ENCODE peak calls at places on chromosomes 1 and 21, in four cellular contexts. One of them, this sample, is unnamed.

GRCh38 chr1:184210048-184210447 is 158.5 kb downstream of the TSEN15 start:
- DNase-seq in fibroblast of lung: peak
- DNase-seq in HCT116: no peak
- DNase-seq in MM.1S: no peak
- DNase-seq in this sample: no peak

GRCh38 chr1:236204043-236204442 is 61.7 kb downstream of the GPR137B start:
- DNase-seq in fibroblast of lung: peak
- DNase-seq in HCT116: no peak
- DNase-seq in MM.1S: no peak
- DNase-seq in this sample: no peak

GRCh38 chr1:218568962-218569530 is 223.9 kb downstream of the TGFB2 start:
- DNase-seq in fibroblast of lung: no peak
- DNase-seq in MM.1S: no peak
- DNase-seq in HCT116: no peak
- DNase-seq in this sample: no peak

GRCh38 chr1:55478742-55479141 is 263.6 kb upstream of the USP24 start:
- DNase-seq in fibroblast of lung: peak
- DNase-seq in MM.1S: peak
- DNase-seq in HCT116: peak
- DNase-seq in this sample: no peak

GRCh38 chr1:94743866-94744265 is 76.3 kb upstream of the SLC44A3 start:
- DNase-seq in MM.1S: no peak
- DNase-seq in fibroblast of lung: peak
- DNase-seq in HCT116: no peak
- DNase-seq in this sample: no peak

GRCh38 chr21:16071761-16072160 is 342.0 kb downstream of the USP25 start:
- DNase-seq in HCT116: no peak
- DNase-seq in MM.1S: no peak
- DNase-seq in fibroblast of lung: no peak
- DNase-seq in this sample: no peak

GRCh38 chr1:112894010-112894292 is 62.0 kb downstream of the SLC16A1 start:
- DNase-seq in MM.1S: no peak
- DNase-seq in fibroblast of lung: no peak
- DNase-seq in HCT116: no peak
- DNase-seq in this sample: no peak

GRCh38 chr1:234230414-234230862 is 142.8 kb upstream of the COA6 start:
- DNase-seq in fibroblast of lung: no peak
- DNase-seq in HCT116: no peak
- DNase-seq in MM.1S: no peak
- DNase-seq in this sample: no peak

GRCh38 chr1:89942825-89943658 is 51.9 kb upstream of the ZNF326 start:
- DNase-seq in MM.1S: no peak
- DNase-seq in fibroblast of lung: peak
- DNase-seq in HCT116: no peak
- DNase-seq in this sample: peak

GRCh38 chr1:232650433-232650832 is 20.5 kb upstream of the SIPA1L2 start:
- DNase-seq in HCT116: no peak
- DNase-seq in MM.1S: no peak
- DNase-seq in fibroblast of lung: no peak
- DNase-seq in this sample: no peak

GRCh38 chr21:42261832-42262200 is 42.9 kb downstream of the ABCG1 start:
- DNase-seq in MM.1S: no peak
- DNase-seq in fibroblast of lung: no peak
- DNase-seq in HCT116: no peak
- DNase-seq in this sample: no peak

GRCh38 chr1:81128079-81128478 is 672.7 kb upstream of the ADGRL2 start:
- DNase-seq in MM.1S: peak
- DNase-seq in fibroblast of lung: no peak
- DNase-seq in HCT116: no peak
- DNase-seq in this sample: no peak

GRCh38 chr1:185483647-185484450 is 166.8 kb upstream of the IVNS1ABP start:
- DNase-seq in HCT116: no peak
- DNase-seq in fibroblast of lung: peak
- DNase-seq in MM.1S: no peak
- DNase-seq in this sample: peak

GRCh38 chr1:204207136-204207616 is 6.6 kb downstream of the GOLT1A start:
- DNase-seq in fibroblast of lung: peak
- DNase-seq in HCT116: peak
- DNase-seq in MM.1S: peak
- DNase-seq in this sample: no peak

GRCh38 chr1:115454835-115455511 is 116.9 kb upstream of the NGF start:
- DNase-seq in fibroblast of lung: peak
- DNase-seq in MM.1S: no peak
- DNase-seq in HCT116: no peak
- DNase-seq in this sample: no peak

GRCh38 chr1:59446257-59446901 is 149.5 kb downstream of the FGGY start:
- DNase-seq in MM.1S: no peak
- DNase-seq in HCT116: no peak
- DNase-seq in fibroblast of lung: peak
- DNase-seq in this sample: no peak

GRCh38 chr1:52880226-52880625 is 37.7 kb downstream of the ZYG11A start:
- DNase-seq in HCT116: no peak
- DNase-seq in fibroblast of lung: no peak
- DNase-seq in MM.1S: no peak
- DNase-seq in this sample: no peak

GRCh38 chr1:164932580-164932979 is 373.6 kb downstream of the PBX1 start:
- DNase-seq in MM.1S: no peak
- DNase-seq in HCT116: no peak
- DNase-seq in fibroblast of lung: no peak
- DNase-seq in this sample: no peak

GRCh38 chr1:153476491-153477093 is 16.1 kb upstream of the S100A7 start:
- DNase-seq in MM.1S: no peak
- DNase-seq in HCT116: no peak
- DNase-seq in fibroblast of lung: no peak
- DNase-seq in this sample: no peak

GRCh38 chr1:201518105-201518504 is 11.2 kb upstream of the CSRP1 start:
- DNase-seq in MM.1S: no peak
- DNase-seq in HCT116: no peak
- DNase-seq in fibroblast of lung: no peak
- DNase-seq in this sample: no peak

GRCh38 chr21:37130971-37131370 is 57.9 kb downstream of the TTC3 start:
- DNase-seq in MM.1S: no peak
- DNase-seq in HCT116: no peak
- DNase-seq in fibroblast of lung: no peak
- DNase-seq in this sample: peak

GRCh38 chr1:211332036-211332616 is 5.5 kb downstream of the TRAF5 start:
- DNase-seq in MM.1S: no peak
- DNase-seq in fibroblast of lung: no peak
- DNase-seq in HCT116: no peak
- DNase-seq in this sample: no peak

GRCh38 chr21:27424601-27425000 is 457.7 kb upstream of the ADAMTS5 start:
- DNase-seq in HCT116: no peak
- DNase-seq in MM.1S: no peak
- DNase-seq in fibroblast of lung: no peak
- DNase-seq in this sample: no peak

GRCh38 chr1:48939828-48940227 is 163.1 kb upstream of the BEND5 start:
- DNase-seq in MM.1S: no peak
- DNase-seq in HCT116: no peak
- DNase-seq in fibroblast of lung: no peak
- DNase-seq in this sample: no peak

GRCh38 chr1:17719874-17720273 is 35.3 kb upstream of the ACTL8 start:
- DNase-seq in MM.1S: no peak
- DNase-seq in fibroblast of lung: no peak
- DNase-seq in HCT116: no peak
- DNase-seq in this sample: no peak

GRCh38 chr1:87113313-87113712 is 198.9 kb downstream of the HS2ST1 start:
- DNase-seq in fibroblast of lung: peak
- DNase-seq in MM.1S: no peak
- DNase-seq in HCT116: no peak
- DNase-seq in this sample: no peak

GRCh38 chr1:17207046-17207445 is 2.1 kb downstream of the PADI1 start:
- DNase-seq in fibroblast of lung: no peak
- DNase-seq in HCT116: no peak
- DNase-seq in MM.1S: no peak
- DNase-seq in this sample: peak

GRCh38 chr1:181251713-181252075 is 163.2 kb downstream of the IER5 start:
- DNase-seq in fibroblast of lung: no peak
- DNase-seq in MM.1S: no peak
- DNase-seq in HCT116: no peak
- DNase-seq in this sample: no peak

GRCh38 chr1:116887212-116887611 is 22.5 kb upstream of the PTGFRN start:
- DNase-seq in fibroblast of lung: no peak
- DNase-seq in HCT116: no peak
- DNase-seq in MM.1S: no peak
- DNase-seq in this sample: no peak

GRCh38 chr1:245995474-245995873 is 511.6 kb downstream of the SMYD3 start:
- DNase-seq in HCT116: no peak
- DNase-seq in fibroblast of lung: no peak
- DNase-seq in MM.1S: no peak
- DNase-seq in this sample: no peak

GRCh38 chr1:33256701-33257387 is 552 bp downstream of the ZNF362 start:
- DNase-seq in HCT116: peak
- DNase-seq in fibroblast of lung: peak
- DNase-seq in MM.1S: peak
- DNase-seq in this sample: peak

GRCh38 chr1:223556414-223557124 is 108.9 kb downstream of the CAPN8 start:
- DNase-seq in fibroblast of lung: peak
- DNase-seq in MM.1S: peak
- DNase-seq in HCT116: peak
- DNase-seq in this sample: peak

GRCh38 chr1:178942285-178943218 is 71.7 kb upstream of the ANGPTL1 start:
- DNase-seq in HCT116: no peak
- DNase-seq in MM.1S: no peak
- DNase-seq in fibroblast of lung: peak
- DNase-seq in this sample: no peak

GRCh38 chr1:229007701-229008100 is 263.2 kb upstream of the RAB4A start:
- DNase-seq in MM.1S: no peak
- DNase-seq in fibroblast of lung: no peak
- DNase-seq in HCT116: no peak
- DNase-seq in this sample: no peak

GRCh38 chr1:183287191-183287675 is 101.2 kb downstream of the LAMC2 start:
- DNase-seq in HCT116: no peak
- DNase-seq in MM.1S: no peak
- DNase-seq in fibroblast of lung: peak
- DNase-seq in this sample: no peak

GRCh38 chr1:119549719-119550141 is 42.7 kb downstream of the HSD3B1 start:
- DNase-seq in fibroblast of lung: peak
- DNase-seq in MM.1S: peak
- DNase-seq in HCT116: peak
- DNase-seq in this sample: peak

GRCh38 chr1:20074046-20074724 is 4.2 kb downstream of the PLA2G5 start:
- DNase-seq in HCT116: no peak
- DNase-seq in MM.1S: no peak
- DNase-seq in fibroblast of lung: no peak
- DNase-seq in this sample: no peak

GRCh38 chr1:109365642-109366204 is 32.0 kb downstream of the SORT1 start:
- DNase-seq in MM.1S: no peak
- DNase-seq in fibroblast of lung: no peak
- DNase-seq in HCT116: no peak
- DNase-seq in this sample: peak

GRCh38 chr1:37946703-37947360 is at the start of gene INPP5B:
- DNase-seq in HCT116: peak
- DNase-seq in fibroblast of lung: peak
- DNase-seq in MM.1S: peak
- DNase-seq in this sample: no peak
- TF ChIP-seq CTCF in HCT116: no peak
- TF ChIP-seq CTCF in fibroblast of lung: no peak
- TF ChIP-seq CTCF in MM.1S: no peak
- TF ChIP-seq CTCF in this sample: no peak

GRCh38 chr1:226671268-226671667 is 67.8 kb downstream of the ITPKB start:
- DNase-seq in MM.1S: no peak
- DNase-seq in fibroblast of lung: no peak
- DNase-seq in HCT116: no peak
- DNase-seq in this sample: no peak

GRCh38 chr1:226674892-226675719 is 64.0 kb downstream of the ITPKB start:
- DNase-seq in fibroblast of lung: peak
- DNase-seq in MM.1S: no peak
- DNase-seq in HCT116: no peak
- DNase-seq in this sample: no peak

GRCh38 chr1:226670062-226670461 is 69.0 kb downstream of the ITPKB start:
- DNase-seq in HCT116: no peak
- DNase-seq in MM.1S: no peak
- DNase-seq in fibroblast of lung: no peak
- DNase-seq in this sample: no peak

GRCh38 chr1:226675720-226676357 is 63.2 kb downstream of the ITPKB start:
- DNase-seq in MM.1S: no peak
- DNase-seq in fibroblast of lung: no peak
- DNase-seq in HCT116: no peak
- DNase-seq in this sample: no peak

GRCh38 chr1:226672217-226672838 is 66.8 kb downstream of the ITPKB start:
- DNase-seq in HCT116: no peak
- DNase-seq in fibroblast of lung: no peak
- DNase-seq in MM.1S: no peak
- DNase-seq in this sample: peak
- H3K4me2 ChIP-seq in HCT116: no peak
- H3K4me2 ChIP-seq in fibroblast of lung: no peak
- H3K4me2 ChIP-seq in MM.1S: no peak
- H3K4me2 ChIP-seq in this sample: no peak

DNA sequence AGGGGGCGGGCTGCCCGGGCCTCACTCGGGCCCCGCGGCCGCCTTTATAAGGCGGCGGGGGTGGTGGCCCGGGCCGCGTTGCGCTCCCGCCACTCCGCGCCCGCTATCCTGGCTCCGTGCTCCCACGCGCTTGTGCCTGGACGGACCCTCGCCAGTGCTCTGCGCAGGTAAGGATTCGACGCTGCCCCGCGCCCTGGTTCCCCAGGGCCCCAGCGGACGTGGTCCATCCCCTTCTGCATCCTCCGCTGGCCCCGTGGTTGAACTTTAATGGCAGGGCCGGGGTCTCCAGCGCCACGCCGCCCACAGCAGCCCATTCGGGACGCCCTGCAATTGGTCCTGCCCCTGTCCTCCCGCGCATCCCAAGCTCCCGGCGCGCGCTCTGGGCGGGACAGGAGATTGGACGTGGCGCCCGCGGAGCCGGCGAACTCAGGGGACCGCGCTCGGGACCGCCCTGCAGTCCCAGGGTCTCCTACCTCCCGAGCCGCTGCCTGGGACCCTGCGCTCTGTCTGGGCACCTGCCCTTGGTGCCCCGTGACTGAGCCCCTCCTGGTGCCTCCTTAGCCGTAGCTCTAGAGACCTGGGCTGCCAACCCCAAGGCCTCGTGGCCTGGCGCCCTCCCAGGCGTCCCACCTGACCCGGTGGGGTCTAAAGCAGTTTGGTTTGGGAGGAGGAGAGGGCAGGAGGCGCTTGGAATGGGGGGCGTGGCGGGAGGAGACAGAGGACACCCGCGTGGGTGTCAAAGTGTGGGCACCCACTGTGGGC is at the start of gene ALPL:
- DNase-seq in fibroblast of lung: no peak
- DNase-seq in HCT116: no peak
- DNase-seq in MM.1S: no peak
- DNase-seq in this sample: no peak
- TF ChIP-seq CTCF in fibroblast of lung: no peak
- TF ChIP-seq CTCF in HCT116: no peak
- TF ChIP-seq CTCF in MM.1S: no peak
- TF ChIP-seq CTCF in this sample: no peak

GRCh38 chr1:41859686-41860085 is 59.0 kb downstream of the HIVEP3 start:
- DNase-seq in HCT116: no peak
- DNase-seq in fibroblast of lung: no peak
- DNase-seq in MM.1S: no peak
- DNase-seq in this sample: no peak
- H3K4me2 ChIP-seq in HCT116: no peak
- H3K4me2 ChIP-seq in fibroblast of lung: no peak
- H3K4me2 ChIP-seq in MM.1S: no peak
- H3K4me2 ChIP-seq in this sample: peak